ENCODE peak calls at places on chromosomes 4 and X, in four cellular contexts. P is GM23248, I is tibial artery, Y is psoas muscle. N is an unnamed sample.

GRCh38 chr4:61200991-61201526 is 933 bp downstream of the ADGRL3 start:
- DNase-seq in I (no peak), Y (no peak), P (peak; percentile 13), N (no peak)

GRCh38 chrX:29065477-29065876 is 478.2 kb downstream of the IL1RAPL1 start:
- DNase-seq in I (no peak), Y (no peak), P (no peak), N (no peak)

GRCh38 chrX:154979671-154980070 is 42.9 kb downstream of the F8 start:
- DNase-seq in P (no peak), I (no peak), Y (no peak), N (no peak)

GRCh38 chr4:145130788-145131398 is 32.8 kb downstream of the ABCE1 start:
- DNase-seq in P (peak; percentile 93), I (no peak), Y (no peak), N (no peak)

GRCh38 chr4:177041356-177041755 is 248.6 kb upstream of the VEGFC start:
- DNase-seq in P (peak; percentile 68), I (no peak), Y (no peak), N (no peak)

GRCh38 chrX:69072486-69073006 is 92.7 kb downstream of the PJA1 start:
- DNase-seq in Y (no peak), P (no peak), I (no peak), N (no peak)

GRCh38 chrX:134718329-134719317 is 60.4 kb upstream of the PLAC1 start:
- DNase-seq in I (no peak), P (peak; percentile 93), Y (peak; percentile 24), N (no peak)

GRCh38 chr4:77963005-77963404 is 94.1 kb upstream of the FRAS1 start:
- DNase-seq in P (no peak), Y (no peak), I (no peak), N (no peak)

GRCh38 chr4:101953949-101954348 is 163.4 kb downstream of the BANK1 start:
- DNase-seq in Y (no peak), P (peak; percentile 33), I (no peak), N (no peak)

GRCh38 chr4:53654300-53654758 is 63.0 kb upstream of the LNX1 start:
- DNase-seq in I (no peak), P (peak; percentile 79), Y (no peak), N (no peak)

GRCh38 chr4:98778206-98778605 is 119.8 kb upstream of the TSPAN5 start:
- DNase-seq in I (no peak), P (peak; percentile 86), Y (no peak), N (no peak)

GRCh38 chr4:16745009-16745408 is 153.4 kb downstream of the LDB2 start:
- DNase-seq in I (no peak), Y (no peak), P (peak; percentile 89), N (no peak)

GRCh38 chr4:2831611-2832308 is 11.9 kb upstream of the ADD1 start:
- DNase-seq in I (peak; percentile 50), Y (no peak), P (no peak), N (no peak)

GRCh38 chr4:177356191-177356590 is 46.5 kb downstream of the NEIL3 start:
- DNase-seq in I (no peak), Y (no peak), P (peak; percentile 48), N (no peak)

GRCh38 chr4:93660036-93660435 is 168.5 kb upstream of the ATOH1 start:
- DNase-seq in P (no peak), I (no peak), Y (no peak), N (no peak)

GRCh38 chr4:115028682-115029385 is 84.6 kb downstream of the NDST4 start:
- DNase-seq in I (no peak), P (peak; percentile 8), Y (no peak), N (no peak)

GRCh38 chrX:133287860-133288259 is 69.7 kb upstream of the TFDP3 start:
- DNase-seq in P (no peak), I (no peak), Y (no peak), N (no peak)
- H3K27me3 ChIP-seq in P (no peaks in the 10 kb centered on the region), I (no peaks in the 10 kb centered on the region), Y (no peaks in the 10 kb centered on the region), N (no peaks in the 10 kb centered on the region)

DNA sequence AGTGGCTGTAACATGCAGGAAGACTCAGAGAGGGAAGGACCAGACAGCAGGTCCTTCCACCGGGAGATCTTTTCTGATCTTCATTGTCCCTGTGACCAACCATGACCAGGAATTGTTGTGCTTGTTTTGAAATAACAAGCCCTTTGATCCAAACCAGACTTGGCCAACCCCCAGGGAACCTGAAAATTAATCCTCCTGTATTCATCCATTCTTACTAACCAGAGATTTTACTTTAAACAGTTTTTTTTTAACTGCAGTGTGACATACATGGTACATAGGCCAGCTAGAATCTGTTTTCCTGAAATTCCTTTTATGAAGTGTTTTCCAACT is 4.0 kb downstream of the WFS1 start:
- DNase-seq in P (no peak), Y (no peak), I (no peak), N (no peak)
- H3K4me1 ChIP-seq in P (peaks cover 14% of the 10 kb centered on the region), Y (peaks cover 20% of the 10 kb centered on the region), I (peaks cover 86% of the 10 kb centered on the region), N (peaks cover 88% of the 10 kb centered on the region)

GRCh38 chr4:150082241-150082640 is 4.0 kb downstream of the DCLK2 start:
- DNase-seq in P (no peak), I (no peak), Y (no peak), N (no peak)

GRCh38 chr4:150080875-150081274 is 2.6 kb downstream of the DCLK2 start:
- DNase-seq in P (no peak), Y (no peak), I (no peak), N (no peak)

GRCh38 chr4:150078996-150079581 is 844 bp downstream of the DCLK2 start:
- DNase-seq in Y (peak; percentile 23), P (peak; percentile 72), I (peak; percentile 75), N (no peak)

GRCh38 chr4:150080335-150080734 is 2.1 kb downstream of the DCLK2 start:
- DNase-seq in I (no peak), Y (no peak), P (peak; percentile 5), N (no peak)

DNA sequence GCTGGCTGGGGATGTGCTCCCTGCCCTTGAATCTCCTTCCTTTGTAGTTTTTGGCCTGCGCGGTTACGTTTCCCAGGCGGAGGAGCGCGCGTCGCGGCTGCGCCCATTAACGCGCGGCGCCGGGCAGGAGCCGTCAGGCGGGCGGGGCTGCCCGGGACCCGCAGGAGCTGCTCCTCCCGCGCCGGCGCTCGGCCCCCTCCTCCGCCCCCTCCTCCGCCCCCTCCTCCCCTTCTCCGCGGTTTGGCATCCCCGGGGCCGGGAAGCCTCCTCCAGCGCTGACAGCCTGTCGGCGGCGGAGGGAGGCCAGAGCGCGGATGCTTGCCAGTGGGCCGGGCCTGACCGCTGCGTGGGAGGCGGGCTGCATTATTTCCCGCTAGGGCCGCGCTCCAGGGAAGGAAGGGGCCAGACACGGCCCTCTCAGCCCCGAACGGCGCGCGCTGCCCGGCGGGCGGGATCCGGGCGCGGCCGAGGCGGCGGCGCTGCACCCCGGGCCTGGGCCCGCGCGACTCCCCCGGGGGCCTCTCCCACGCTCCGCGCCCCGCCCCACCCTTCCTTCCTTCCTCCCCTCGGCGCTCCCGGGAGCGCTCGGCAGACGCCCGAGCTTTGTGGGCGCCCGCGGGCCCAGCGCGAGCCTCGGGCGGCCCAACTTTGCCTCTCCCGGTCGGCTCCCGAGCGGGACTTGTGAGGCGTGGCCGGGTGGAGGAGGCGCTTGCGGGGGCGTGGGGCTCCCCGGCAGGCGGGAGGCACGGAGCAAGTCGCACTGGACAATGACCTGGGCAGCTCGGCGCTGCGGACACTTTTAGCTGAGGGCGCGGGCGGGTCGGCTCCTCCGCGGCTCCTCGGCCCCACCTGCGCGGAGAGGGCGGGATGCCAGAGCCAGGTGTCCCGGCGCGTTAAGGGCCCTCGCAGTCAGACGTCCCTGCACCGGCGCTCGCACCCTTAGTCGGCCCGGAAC is at the start of gene DCLK2:
- DNase-seq in Y (peak; percentile 82), I (peak; percentile 86), P (peak; percentile 90), N (peak; percentile 93)
- H3K27me3 ChIP-seq in Y (peaks cover 27% of the 10 kb centered on the region), I (no peaks in the 10 kb centered on the region), P (no peaks in the 10 kb centered on the region), N (no peaks in the 10 kb centered on the region)

GRCh38 chr4:24382381-24382780 is 202.0 kb downstream of the DHX15 start:
- DNase-seq in I (no peak), Y (no peak), P (no peak), N (no peak)
- H3K4me1 ChIP-seq in I (no peaks in the 10 kb centered on the region), Y (no peaks in the 10 kb centered on the region), P (no peaks in the 10 kb centered on the region), N (no peaks in the 10 kb centered on the region)

GRCh38 chrX:153573999-153574398 is 24.9 kb downstream of the CCNQ start:
- DNase-seq in Y (no peak), P (peak; percentile 3), I (no peak), N (no peak)
- H3K27me3 ChIP-seq in Y (peaks cover 9% of the 10 kb centered on the region), P (no peaks in the 10 kb centered on the region), I (no peaks in the 10 kb centered on the region), N (no peaks in the 10 kb centered on the region)

GRCh38 chr4:184446132-184446531 is 28.2 kb downstream of the IRF2 start:
- DNase-seq in Y (no peak), P (no peak), I (no peak), N (no peak)

GRCh38 chr4:184448828-184449227 is 25.5 kb downstream of the IRF2 start:
- DNase-seq in Y (peak; percentile 50), I (no peak), P (peak; percentile 83), N (no peak)

GRCh38 chr4:184450045-184450444 is 24.3 kb downstream of the IRF2 start:
- DNase-seq in I (no peak), Y (no peak), P (peak; percentile 88), N (no peak)

GRCh38 chr4:184444953-184445309 is 29.4 kb downstream of the IRF2 start:
- DNase-seq in I (no peak), Y (no peak), P (no peak), N (no peak)

DNA sequence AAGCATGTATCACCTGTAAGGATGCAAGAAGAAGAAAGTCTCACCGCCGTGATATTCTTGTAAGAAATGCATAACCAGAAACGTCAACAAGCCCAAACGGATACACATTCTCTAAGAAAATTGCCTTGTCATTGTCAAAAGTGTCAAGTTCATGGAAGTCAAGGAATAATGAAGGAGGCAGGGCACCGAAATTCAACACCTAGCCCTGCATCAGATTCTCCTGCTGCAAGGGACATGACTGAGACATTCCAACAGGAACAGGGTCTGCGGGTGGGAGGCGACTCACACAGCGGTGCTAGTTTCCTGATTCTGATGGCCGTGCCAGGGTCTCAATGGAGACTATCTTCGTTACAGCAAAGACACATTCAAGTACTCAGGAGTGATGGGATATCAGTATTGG is 26.7 kb downstream of the IRF2 start:
- DNase-seq in I (no peak), P (no peak), Y (no peak), N (no peak)
- H3K4me1 ChIP-seq in I (peaks cover 82% of the 10 kb centered on the region), P (peaks cover 27% of the 10 kb centered on the region), Y (peaks cover 88% of the 10 kb centered on the region), N (peaks cover 93% of the 10 kb centered on the region)